ENCODE peak calls at places on chromosomes 4 and X, in five cellular contexts. E is neural progenitor cell, D is H1, P is OCI-LY7, A is DND-41. G is an unnamed sample.

GRCh38 chrX:12330841-12331240 is 192.6 kb downstream of the FRMPD4 start:
- DNase-seq in P (no peak), E (no peak), D (no peak), A (no peak), G (no peak)

GRCh38 chr4:6548201-6548881 is 26.6 kb upstream of the MAN2B2 start:
- DNase-seq in E (peak; percentile 81), D (peak; percentile 27), P (peak; percentile 19), A (no peak), G (no peak)

GRCh38 chr4:6893449-6894085 is 16.1 kb upstream of the TBC1D14 start:
- DNase-seq in A (no peak), E (no peak), P (no peak), D (no peak), G (no peak)

GRCh38 chr4:121648518-121648917 is 48.3 kb downstream of the ANXA5 start:
- DNase-seq in A (no peak), E (no peak), P (no peak), D (no peak), G (no peak)

GRCh38 chrX:107747596-107748161 is 27.9 kb downstream of the TSC22D3 start:
- DNase-seq in P (no peak), D (no peak), E (peak; percentile 24), A (no peak), G (no peak)

GRCh38 chrX:11755724-11756123 is 2.3 kb upstream of the MSL3 start:
- DNase-seq in A (no peak), D (no peak), E (no peak), P (no peak), G (no peak)

GRCh38 chrX:143455045-143455444 is 62.2 kb downstream of the SPANXN3 start:
- DNase-seq in P (no peak), D (no peak), E (no peak), A (no peak), G (no peak)

GRCh38 chr4:41132055-41132683 is 82.2 kb downstream of the APBB2 start:
- DNase-seq in E (no peak), P (no peak), D (no peak), A (no peak), G (no peak)

GRCh38 chr4:113065629-113066028 is 16.2 kb downstream of the ANK2 start:
- DNase-seq in E (no peak), A (no peak), D (no peak), P (no peak), G (no peak)

GRCh38 chr4:76233534-76233933 is 18.0 kb upstream of the FAM47E start:
- DNase-seq in E (no peak), D (no peak), P (no peak), A (no peak), G (no peak)

GRCh38 chr4:184383497-184384055 is 90.8 kb downstream of the IRF2 start:
- DNase-seq in E (no peak), A (no peak), D (no peak), P (no peak), G (peak; percentile 47)

GRCh38 chrX:148290041-148290440 is 210.4 kb upstream of the AFF2 start:
- DNase-seq in A (no peak), D (no peak), P (no peak), E (no peak), G (no peak)

GRCh38 chrX:134718329-134719317 is 60.4 kb upstream of the PLAC1 start:
- DNase-seq in D (no peak), E (no peak), P (peak; percentile 7), A (peak; percentile 55), G (peak; percentile 72)

GRCh38 chr4:55253911-55254593 is 92.0 kb upstream of the SRD5A3 start:
- DNase-seq in P (no peak), A (no peak), E (peak; percentile 47), D (no peak), G (no peak)

GRCh38 chr4:4969298-4969697 is 50.0 kb downstream of the CYTL1 start:
- DNase-seq in E (no peak), D (no peak), A (no peak), P (no peak), G (no peak)

GRCh38 chr4:158775091-158775651 is 6.3 kb downstream of the FNIP2 start:
- DNase-seq in P (no peak), E (no peak), D (no peak), A (no peak), G (no peak)

GRCh38 chr4:159779716-159780115 is 676.8 kb downstream of the RAPGEF2 start:
- DNase-seq in D (no peak), E (no peak), A (no peak), P (no peak), G (no peak)

GRCh38 chrX:151984891-151985290 is 10.4 kb upstream of the GABRE start:
- DNase-seq in P (no peak), E (no peak), D (no peak), A (no peak), G (no peak)

GRCh38 chrX:16186380-16187007 is 19.2 kb downstream of the MAGEB17 start:
- DNase-seq in E (no peak), P (no peak), A (no peak), D (peak; percentile 44), G (no peak)

GRCh38 chr4:148203056-148203898 is 238.9 kb downstream of the NR3C2 start:
- DNase-seq in P (no peak), A (no peak), D (no peak), E (peak; percentile 64), G (no peak)

GRCh38 chr4:123889376-123889945 is 492.9 kb downstream of the SPRY1 start:
- DNase-seq in P (no peak), A (no peak), E (no peak), D (no peak), G (no peak)

GRCh38 chr4:151099976-151100417 is 569 bp downstream of the RPS3A start:
- DNase-seq in D (no peak), A (no peak), E (no peak), P (no peak), G (no peak)

GRCh38 chrX:16239211-16239610 is 71.9 kb downstream of the MAGEB17 start:
- DNase-seq in D (no peak), P (no peak), A (no peak), E (no peak), G (no peak)

GRCh38 chrX:21574793-21575192 is 83.3 kb downstream of the KLHL34 start:
- DNase-seq in D (no peak), E (no peak), P (no peak), A (no peak), G (no peak)

GRCh38 chr4:37454263-37454800 is 209.8 kb downstream of the NWD2 start:
- DNase-seq in D (no peak), A (no peak), P (no peak), E (no peak), G (no peak)

GRCh38 chrX:24146283-24146865 is 3.2 kb upstream of the ZFX start:
- DNase-seq in E (peak; percentile 37), P (no peak), A (no peak), D (no peak), G (no peak)

GRCh38 chrX:2262679-2263055 is 238.1 kb downstream of the DHRSX start:
- DNase-seq in P (no peak), E (no peak), A (no peak), D (no peak), G (no peak)

GRCh38 chr4:115944146-115944905 is 830.9 kb upstream of the NDST4 start:
- DNase-seq in E (no peak), D (no peak), P (no peak), A (no peak), G (no peak)

GRCh38 chrX:154467556-154467955 is 9.5 kb downstream of the PLXNA3 start:
- DNase-seq in E (no peak), P (no peak), D (no peak), A (no peak), G (no peak)

GRCh38 chr4:64326507-64326906 is 82.7 kb downstream of the TECRL start:
- DNase-seq in P (no peak), E (no peak), D (no peak), A (no peak), G (no peak)

GRCh38 chrX:1558761-1559468 is 21.9 kb upstream of the P2RY8 start:
- DNase-seq in D (no peak), E (no peak), A (peak; percentile 1), P (no peak), G (no peak)

GRCh38 chr4:107283587-107284559 is 247.8 kb upstream of the DKK2 start:
- DNase-seq in D (peak; percentile 27), P (no peak), A (no peak), E (no peak), G (no peak)

GRCh38 chr4:150021483-150021882 is 56.8 kb upstream of the DCLK2 start:
- DNase-seq in A (no peak), E (no peak), D (no peak), P (no peak), G (no peak)

GRCh38 chr4:125664091-125664767 is 349.5 kb downstream of the FAT4 start:
- DNase-seq in E (peak; percentile 54), D (no peak), P (no peak), A (no peak), G (no peak)

GRCh38 chrX:49192722-49193328 is 6.7 kb upstream of the PRICKLE3 start:
- DNase-seq in E (peak; percentile 60), A (peak; percentile 54), D (no peak), P (peak; percentile 49), G (peak; percentile 32)

GRCh38 chrX:120718969-120719368 is 89.1 kb upstream of the C1GALT1C1 start:
- DNase-seq in A (no peak), E (no peak), P (no peak), D (no peak), G (no peak)

DNA sequence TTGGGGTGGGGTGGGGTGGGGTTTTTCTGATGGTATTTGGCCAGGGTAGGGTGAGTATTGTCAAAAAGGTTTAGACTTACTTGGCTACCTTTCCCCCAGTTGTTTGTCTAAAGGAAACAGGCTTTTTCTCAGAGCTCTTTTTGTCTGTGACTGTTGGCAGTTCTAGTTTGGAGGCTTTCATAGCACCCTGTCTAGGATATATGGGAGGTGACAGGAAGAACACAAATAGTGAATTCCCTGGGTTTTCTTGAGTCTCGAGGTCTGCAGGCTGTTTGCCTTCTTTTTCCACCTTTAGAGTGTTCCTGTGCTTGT is 13.5 kb downstream of the RPS6KA3 start:
- DNase-seq in E (no peak), A (no peak), P (no peak), D (no peak), G (no peak)
- H3K79me2 ChIP-seq in E (no peaks in the 10 kb centered on the region), A (peaks cover 84% of the 10 kb centered on the region), P (no peaks in the 10 kb centered on the region), D (no peaks in the 10 kb centered on the region), G (peaks cover 1% of the 10 kb centered on the region)

GRCh38 chrX:38570396-38570795 is 9.1 kb downstream of the TSPAN7 start:
- DNase-seq in D (no peak), P (no peak), A (no peak), E (no peak), G (no peak)
- H3K79me2 ChIP-seq in D (no peaks in the 10 kb centered on the region), P (no peaks in the 10 kb centered on the region), A (no peaks in the 10 kb centered on the region), E (no peaks in the 10 kb centered on the region), G (no peaks in the 10 kb centered on the region)

GRCh38 chr4:2831611-2832308 is 11.9 kb upstream of the ADD1 start:
- DNase-seq in A (no peak), E (no peak), P (no peak), D (no peak), G (no peak)

GRCh38 chr4:2832309-2832980 is 11.2 kb upstream of the ADD1 start:
- DNase-seq in E (no peak), D (no peak), A (no peak), P (peak; percentile 60), G (no peak)

GRCh38 chr4:2832981-2833670 is 10.5 kb upstream of the ADD1 start:
- DNase-seq in D (no peak), E (no peak), A (no peak), P (no peak), G (no peak)

GRCh38 chr4:2834001-2834921 is 9.4 kb upstream of the ADD1 start:
- DNase-seq in P (no peak), E (no peak), A (no peak), D (no peak), G (no peak)

GRCh38 chr4:2833671-2834000 is 10.0 kb upstream of the ADD1 start:
- DNase-seq in A (no peak), E (no peak), P (no peak), D (no peak), G (no peak)
- H3K79me2 ChIP-seq in A (peaks cover 12% of the 10 kb centered on the region), E (no peaks in the 10 kb centered on the region), P (no peaks in the 10 kb centered on the region), D (no peaks in the 10 kb centered on the region), G (no peaks in the 10 kb centered on the region)

GRCh38 chr4:77881460-77882295 is 19.0 kb downstream of the MRPL1 start:
- DNase-seq in E (no peak), A (no peak), D (no peak), P (no peak), G (no peak)
- H3K79me2 ChIP-seq in E (peaks cover 21% of the 10 kb centered on the region), A (peaks cover 46% of the 10 kb centered on the region), D (no peaks in the 10 kb centered on the region), P (peaks cover 47% of the 10 kb centered on the region), G (peaks cover 56% of the 10 kb centered on the region)

G was measured in MM.1S.